ENCODE peak calls at places on chromosomes 13 and 19, in nine cellular contexts. W, Z, J, B, I, U, G, H and Q are unnamed samples. For H3K36me3, the result is how much of the 10 kb centered on the place peaks cover.

GRCh38 chr19:45016388-45017314 is 15.4 kb downstream of the RELB start:
- DNase-seq in B (peak), W (peak), H (peak), J (peak), I (peak), U (peak), Z (peak), G (peak), Q (no peak)

GRCh38 chr13:32425158-32425557 is 2.8 kb downstream of the N4BP2L1 start:
- DNase-seq in W (no peak), H (no peak), U (no peak), G (no peak), I (no peak), Z (no peak), J (no peak), B (no peak), Q (no peak)

GRCh38 chr13:33199282-33199850 is 86.2 kb downstream of the STARD13 start:
- DNase-seq in G (no peak), I (no peak), W (no peak), Z (no peak), B (no peak), U (no peak), J (no peak), H (no peak), Q (no peak)

GRCh38 chr13:33797622-33798021 is 20.3 kb upstream of the RFC3 start:
- DNase-seq in G (no peak), J (no peak), Z (no peak), H (no peak), U (no peak), I (no peak), W (no peak), B (no peak), Q (no peak)

GRCh38 chr19:52991484-52991883 is 22.2 kb upstream of the ERVV-1 start:
- DNase-seq in Z (no peak), G (no peak), U (no peak), W (no peak), J (no peak), I (no peak), B (no peak), H (no peak), Q (no peak)

GRCh38 chr13:101490400-101491015 is 38.0 kb downstream of the ITGBL1 start:
- DNase-seq in J (no peak), W (no peak), G (no peak), Z (no peak), H (no peak), U (no peak), I (no peak), B (no peak), Q (no peak)

GRCh38 chr13:47521895-47522487 is 479.1 kb downstream of the SUCLA2 start:
- DNase-seq in B (no peak), J (no peak), G (no peak), U (no peak), H (no peak), W (no peak), Z (no peak), I (no peak), Q (no peak)

GRCh38 chr19:2529473-2529918 is 53.6 kb downstream of the GADD45B start:
- DNase-seq in U (no peak), I (peak), Z (no peak), W (no peak), J (peak), G (no peak), H (peak), B (no peak), Q (peak)

GRCh38 chr13:76043882-76044281 is 407.8 kb downstream of the LMO7 start:
- DNase-seq in W (no peak), H (no peak), Z (no peak), I (no peak), U (no peak), G (no peak), J (no peak), B (no peak), Q (no peak)

GRCh38 chr19:35743640-35744306 is 1.4 kb downstream of the U2AF1L4 start:
- DNase-seq in I (no peak), Z (no peak), W (no peak), J (no peak), B (no peak), G (no peak), U (no peak), H (no peak), Q (no peak)

GRCh38 chr13:84607614-84608013 is 725.3 kb upstream of the SLITRK1 start:
- DNase-seq in J (no peak), G (no peak), I (no peak), W (no peak), Z (no peak), U (no peak), B (no peak), H (peak), Q (no peak)

GRCh38 chr19:43691755-43692154 is 21.8 kb upstream of the PLAUR start:
- DNase-seq in U (no peak), Z (no peak), W (no peak), H (no peak), I (no peak), J (no peak), B (no peak), G (no peak), Q (no peak)

GRCh38 chr13:25966086-25966485 is 85.7 kb downstream of the SHISA2 start:
- DNase-seq in U (no peak), J (no peak), I (peak), H (no peak), B (no peak), G (no peak), Z (no peak), W (no peak), Q (no peak)

GRCh38 chr19:46928951-46929350 is 68.2 kb downstream of the ARHGAP35 start:
- DNase-seq in Z (no peak), J (no peak), I (no peak), B (no peak), W (no peak), H (no peak), U (no peak), G (no peak), Q (no peak)

DNA sequence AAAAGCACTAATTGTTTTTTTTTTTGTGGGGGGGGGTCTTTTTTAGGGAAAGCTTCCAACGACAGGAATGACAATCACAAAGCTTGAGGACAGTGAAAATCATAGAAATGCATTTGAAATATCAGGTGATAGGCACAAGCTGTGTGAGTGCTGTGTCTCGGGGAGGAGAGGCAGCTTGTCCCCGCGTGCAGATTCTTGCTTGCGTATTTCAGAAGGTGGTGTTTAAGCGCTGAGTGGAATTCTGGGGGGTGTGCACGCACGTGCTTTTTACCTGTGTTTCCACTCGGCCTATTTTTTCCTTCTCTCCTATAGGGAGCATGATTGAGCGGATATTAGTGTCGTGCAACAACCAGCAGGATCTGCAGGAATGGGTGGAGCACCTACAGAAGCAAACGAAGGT is 40.2 kb upstream of the TEX29 start:
- DNase-seq in J (no peak), B (no peak), H (no peak), Z (no peak), W (no peak), I (no peak), G (no peak), U (no peak), Q (no peak)
- H3K36me3 ChIP-seq in J (under half), B (under half), H (under half), Z (under half), W (half or more), I (under half), G (half or more), U (half or more), Q (half or more)

DNA sequence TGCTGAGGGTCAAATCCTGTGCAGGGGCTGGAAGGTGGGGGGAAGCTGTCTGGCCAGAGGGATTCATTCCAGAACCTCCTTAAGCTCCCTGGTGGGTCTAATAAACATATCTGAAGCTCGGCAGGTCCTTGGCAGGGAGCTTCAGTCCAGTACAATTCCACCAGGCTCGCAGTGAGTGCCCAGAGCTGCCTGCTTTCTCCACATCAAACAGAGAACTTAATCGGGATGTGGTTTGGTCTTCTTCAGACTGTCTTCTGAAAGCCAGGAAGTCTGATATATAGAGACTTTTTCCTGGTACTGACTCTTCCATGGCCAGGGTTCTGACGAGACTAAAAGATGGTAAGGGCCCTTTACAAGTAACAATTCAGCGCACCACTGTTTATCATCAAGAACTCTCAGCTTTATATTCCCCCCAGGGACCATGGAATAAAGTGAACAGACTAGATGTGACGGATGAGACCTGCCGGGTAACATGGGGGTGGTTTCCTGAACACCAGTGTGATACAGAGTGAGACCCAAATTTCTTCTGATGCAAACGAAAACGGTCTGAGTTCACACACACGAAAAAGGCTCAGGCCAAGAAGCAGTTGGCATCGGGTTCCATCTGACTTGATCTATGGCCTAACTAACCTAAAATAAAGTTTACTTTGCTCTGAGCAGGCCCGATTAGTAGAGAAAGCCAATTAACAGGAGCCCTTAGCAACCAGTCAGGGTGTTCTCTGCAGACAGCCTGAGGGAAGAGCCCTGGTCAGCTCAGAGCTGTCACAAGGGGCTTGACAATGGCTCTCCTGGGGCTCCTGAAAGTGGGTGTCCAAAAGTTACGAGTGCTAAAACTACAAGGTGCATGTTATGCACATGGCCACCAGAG is 29.0 kb downstream of the RANBP3 start:
- DNase-seq in U (no peak), B (no peak), Z (no peak), J (no peak), I (no peak), H (no peak), G (no peak), W (no peak), Q (no peak)
- H3K36me3 ChIP-seq in U (under half), B (under half), Z (under half), J (under half), I (under half), H (under half), G (under half), W (under half), Q (under half)

GRCh38 chr13:21385710-21386109 is 73.4 kb downstream of the ZDHHC20 start:
- DNase-seq in G (no peak), U (no peak), J (no peak), B (no peak), W (no peak), I (no peak), H (no peak), Z (no peak), Q (no peak)

DNA sequence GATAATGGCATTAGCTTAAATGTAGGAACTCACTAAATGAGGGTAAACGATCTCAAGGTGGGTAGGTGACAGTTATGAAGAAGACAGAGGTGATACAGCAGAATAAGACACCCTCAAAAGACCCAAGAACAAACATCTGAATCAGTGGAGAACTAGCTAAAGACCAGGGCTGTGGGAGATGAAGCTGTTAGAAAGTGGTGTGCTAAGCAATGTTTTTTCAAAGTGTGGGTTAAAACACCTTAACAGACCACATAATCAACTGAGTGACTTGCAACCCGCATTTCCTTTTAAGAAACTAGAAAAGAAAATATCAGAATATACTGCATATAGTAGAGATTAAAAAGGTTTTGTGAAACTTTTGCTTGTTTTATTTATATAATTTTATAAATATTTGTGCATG is 70.0 kb downstream of the ZDHHC20 start:
- DNase-seq in H (no peak), W (no peak), Z (no peak), U (no peak), J (no peak), B (no peak), G (no peak), I (no peak), Q (no peak)
- H3K36me3 ChIP-seq in H (under half), W (under half), Z (under half), U (half or more), J (under half), B (under half), G (half or more), I (under half), Q (under half)

GRCh38 chr19:31346184-31346583 is 3.1 kb downstream of the TSHZ3 start:
- DNase-seq in J (no peak), G (no peak), Z (no peak), H (no peak), U (no peak), B (no peak), I (no peak), W (no peak), Q (no peak)

GRCh38 chr19:31348416-31349159 is 648 bp downstream of the TSHZ3 start:
- DNase-seq in B (no peak), G (peak), I (peak), W (no peak), H (no peak), J (no peak), U (peak), Z (peak), Q (no peak)

GRCh38 chr19:31346660-31347059 is 2.6 kb downstream of the TSHZ3 start:
- DNase-seq in H (no peak), U (no peak), I (no peak), W (no peak), J (no peak), G (no peak), Z (no peak), B (no peak), Q (no peak)

GRCh38 chr19:31347828-31348314 is 1.4 kb downstream of the TSHZ3 start:
- DNase-seq in U (no peak), H (no peak), I (no peak), W (no peak), J (no peak), Z (no peak), B (no peak), G (no peak), Q (no peak)

GRCh38 chr19:31347356-31347755 is 1.9 kb downstream of the TSHZ3 start:
- DNase-seq in H (no peak), Z (no peak), B (no peak), W (no peak), G (no peak), U (no peak), J (no peak), I (no peak), Q (no peak)
- H3K36me3 ChIP-seq in H (under half), Z (under half), B (under half), W (under half), G (under half), U (under half), J (under half), I (under half), Q (under half)

DNA sequence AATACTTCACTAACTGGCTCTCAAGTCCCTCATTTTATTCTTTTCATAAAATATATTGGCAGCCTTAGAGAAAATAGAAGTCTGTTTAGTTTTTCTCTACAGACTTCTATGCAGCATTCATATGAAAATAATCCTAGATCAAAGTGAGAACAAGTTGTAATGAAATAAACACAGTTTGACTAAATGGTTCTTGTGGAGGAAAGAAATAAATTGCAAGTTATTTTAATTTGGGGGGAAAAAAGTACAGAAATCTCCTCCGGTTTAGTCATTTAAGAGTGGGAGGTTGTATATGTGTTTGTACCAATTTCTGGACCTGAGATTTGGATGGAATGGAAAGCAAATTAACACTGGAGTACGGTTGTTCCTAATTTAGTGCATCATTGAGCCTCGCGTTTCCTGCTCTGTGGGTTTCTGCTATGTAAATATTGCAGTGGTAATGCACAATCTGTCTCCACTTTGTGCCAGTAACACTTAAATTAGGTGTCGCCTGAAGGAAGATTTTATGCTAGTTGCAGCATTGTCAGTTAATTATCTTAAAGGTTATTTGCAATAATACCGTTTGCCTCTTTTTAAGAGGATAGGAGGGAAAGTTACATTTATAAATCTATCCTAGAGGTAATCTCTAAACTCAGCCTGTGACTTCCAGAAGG is 100.2 kb downstream of the ZIC5 start:
- DNase-seq in Z (no peak), G (no peak), H (no peak), U (no peak), B (no peak), I (no peak), W (no peak), J (no peak), Q (no peak)
- H3K36me3 ChIP-seq in Z (under half), G (under half), H (under half), U (under half), B (under half), I (under half), W (under half), J (under half), Q (under half)